ENCODE peak calls at places on chromosomes 12 and 14, in six cellular contexts. One of them, this sample, is unnamed.

GRCh38 chr12:116599285-116600122 is 40.3 kb downstream of the MAP1LC3B2 start:
- DNase-seq in transverse colon: peak
- DNase-seq in lung: peak
- DNase-seq in activated naive CD4-positive, alpha-beta T cell: no peak
- DNase-seq in fibroblast of gingiva: peak
- DNase-seq in activated T-helper 9 cell treated with anti-CD3 and anti-CD28 coated beads, Interleukin-2, amount 50 U/mL, for 16 hours: peak
- DNase-seq in this sample: peak

GRCh38 chr12:3487027-3487426 is 4.0 kb upstream of the PRMT8 start:
- DNase-seq in transverse colon: no peak
- DNase-seq in lung: no peak
- DNase-seq in activated naive CD4-positive, alpha-beta T cell: no peak
- DNase-seq in fibroblast of gingiva: no peak
- DNase-seq in activated T-helper 9 cell treated with anti-CD3 and anti-CD28 coated beads, Interleukin-2, amount 50 U/mL, for 16 hours: no peak
- DNase-seq in this sample: no peak

GRCh38 chr12:8629486-8630033 is 16.9 kb upstream of the AICDA start:
- DNase-seq in transverse colon: no peak
- DNase-seq in lung: no peak
- DNase-seq in activated naive CD4-positive, alpha-beta T cell: no peak
- DNase-seq in fibroblast of gingiva: no peak
- DNase-seq in activated T-helper 9 cell treated with anti-CD3 and anti-CD28 coated beads, Interleukin-2, amount 50 U/mL, for 16 hours: no peak
- DNase-seq in this sample: no peak

GRCh38 chr12:51600721-51601120 is 9.7 kb downstream of the SCN8A start:
- DNase-seq in transverse colon: no peak
- DNase-seq in lung: no peak
- DNase-seq in activated naive CD4-positive, alpha-beta T cell: no peak
- DNase-seq in fibroblast of gingiva: no peak
- DNase-seq in activated T-helper 9 cell treated with anti-CD3 and anti-CD28 coated beads, Interleukin-2, amount 50 U/mL, for 16 hours: no peak
- DNase-seq in this sample: no peak

GRCh38 chr14:52380294-52380693 is 66.2 kb downstream of the PTGER2 start:
- DNase-seq in transverse colon: no peak
- DNase-seq in lung: no peak
- DNase-seq in activated naive CD4-positive, alpha-beta T cell: no peak
- DNase-seq in fibroblast of gingiva: peak
- DNase-seq in activated T-helper 9 cell treated with anti-CD3 and anti-CD28 coated beads, Interleukin-2, amount 50 U/mL, for 16 hours: no peak
- DNase-seq in this sample: no peak

GRCh38 chr12:121582583-121583333 is 1.9 kb upstream of the KDM2B start:
- DNase-seq in transverse colon: no peak
- DNase-seq in lung: no peak
- DNase-seq in activated naive CD4-positive, alpha-beta T cell: no peak
- DNase-seq in fibroblast of gingiva: no peak
- DNase-seq in activated T-helper 9 cell treated with anti-CD3 and anti-CD28 coated beads, Interleukin-2, amount 50 U/mL, for 16 hours: no peak
- DNase-seq in this sample: no peak

GRCh38 chr12:116977465-116978380 is 67.0 kb downstream of the FBXW8 start:
- DNase-seq in transverse colon: no peak
- DNase-seq in lung: no peak
- DNase-seq in activated naive CD4-positive, alpha-beta T cell: no peak
- DNase-seq in fibroblast of gingiva: no peak
- DNase-seq in activated T-helper 9 cell treated with anti-CD3 and anti-CD28 coated beads, Interleukin-2, amount 50 U/mL, for 16 hours: no peak
- DNase-seq in this sample: no peak

GRCh38 chr12:18864900-18865561 is 127.1 kb downstream of the CAPZA3 start:
- DNase-seq in transverse colon: no peak
- DNase-seq in lung: no peak
- DNase-seq in activated naive CD4-positive, alpha-beta T cell: no peak
- DNase-seq in fibroblast of gingiva: peak
- DNase-seq in activated T-helper 9 cell treated with anti-CD3 and anti-CD28 coated beads, Interleukin-2, amount 50 U/mL, for 16 hours: no peak
- DNase-seq in this sample: no peak

GRCh38 chr14:23485311-23485710 is 15.8 kb downstream of the NGDN start:
- DNase-seq in transverse colon: no peak
- DNase-seq in lung: no peak
- DNase-seq in activated naive CD4-positive, alpha-beta T cell: no peak
- DNase-seq in fibroblast of gingiva: no peak
- DNase-seq in activated T-helper 9 cell treated with anti-CD3 and anti-CD28 coated beads, Interleukin-2, amount 50 U/mL, for 16 hours: no peak
- DNase-seq in this sample: no peak

GRCh38 chr12:80291108-80291754 is 152.8 kb upstream of the PTPRQ start:
- DNase-seq in transverse colon: no peak
- DNase-seq in lung: no peak
- DNase-seq in activated naive CD4-positive, alpha-beta T cell: no peak
- DNase-seq in fibroblast of gingiva: no peak
- DNase-seq in activated T-helper 9 cell treated with anti-CD3 and anti-CD28 coated beads, Interleukin-2, amount 50 U/mL, for 16 hours: no peak
- DNase-seq in this sample: no peak

GRCh38 chr14:45135659-45136314 is at the start of gene FANCM:
- DNase-seq in transverse colon: peak
- DNase-seq in lung: peak
- DNase-seq in activated naive CD4-positive, alpha-beta T cell: peak
- DNase-seq in fibroblast of gingiva: peak
- DNase-seq in activated T-helper 9 cell treated with anti-CD3 and anti-CD28 coated beads, Interleukin-2, amount 50 U/mL, for 16 hours: peak
- DNase-seq in this sample: peak

GRCh38 chr12:6341439-6342139 is at the start of gene TNFRSF1A:
- DNase-seq in transverse colon: peak
- DNase-seq in lung: peak
- DNase-seq in activated naive CD4-positive, alpha-beta T cell: no peak
- DNase-seq in fibroblast of gingiva: peak
- DNase-seq in activated T-helper 9 cell treated with anti-CD3 and anti-CD28 coated beads, Interleukin-2, amount 50 U/mL, for 16 hours: peak
- DNase-seq in this sample: peak